ENCODE peak calls at places on chromosomes 4 and X, in five cellular contexts. One of them, this sample, is unnamed.
A peak's percentile ranks its signal among the peaks of the same experiment; 100 is the strongest.

GRCh38 chr4:104763554-104764210 is 269.0 kb upstream of the CXXC4 start:
- DNase-seq in C1 segment of cervical spinal cord: no peak
- DNase-seq in ACHN: no peak
- DNase-seq in GM10248: no peak
- DNase-seq in NCI-H446: peak; percentile 25
- DNase-seq in this sample: no peak

GRCh38 chrX:1591102-1591862 is at the start of gene AKAP17A:
- DNase-seq in GM10248: peak; percentile 96
- DNase-seq in C1 segment of cervical spinal cord: peak; percentile 95
- DNase-seq in NCI-H446: peak; percentile 80
- DNase-seq in ACHN: peak; percentile 79
- DNase-seq in this sample: peak; percentile 96

GRCh38 chr4:156779774-156780173 is 191.8 kb downstream of the PDGFC start:
- DNase-seq in NCI-H446: no peak
- DNase-seq in C1 segment of cervical spinal cord: no peak
- DNase-seq in ACHN: peak; percentile 53
- DNase-seq in GM10248: no peak
- DNase-seq in this sample: peak; percentile 87

GRCh38 chr4:17316566-17316965 is 195.3 kb downstream of the QDPR start:
- DNase-seq in NCI-H446: no peak
- DNase-seq in GM10248: no peak
- DNase-seq in C1 segment of cervical spinal cord: no peak
- DNase-seq in ACHN: no peak
- DNase-seq in this sample: no peak

GRCh38 chr4:125979868-125980412 is 665.2 kb downstream of the FAT4 start:
- DNase-seq in GM10248: no peak
- DNase-seq in ACHN: no peak
- DNase-seq in C1 segment of cervical spinal cord: no peak
- DNase-seq in NCI-H446: no peak
- DNase-seq in this sample: no peak

GRCh38 chrX:129006491-129006890 is 516.8 kb downstream of the SMARCA1 start:
- DNase-seq in GM10248: no peak
- DNase-seq in ACHN: no peak
- DNase-seq in C1 segment of cervical spinal cord: no peak
- DNase-seq in NCI-H446: no peak
- DNase-seq in this sample: no peak

GRCh38 chr4:186904104-186904503 is 180.4 kb upstream of the FAT1 start:
- DNase-seq in NCI-H446: no peak
- DNase-seq in ACHN: no peak
- DNase-seq in C1 segment of cervical spinal cord: no peak
- DNase-seq in GM10248: no peak
- DNase-seq in this sample: no peak

GRCh38 chr4:153676491-153676890 is 7.6 kb upstream of the TLR2 start:
- DNase-seq in ACHN: no peak
- DNase-seq in NCI-H446: no peak
- DNase-seq in C1 segment of cervical spinal cord: no peak
- DNase-seq in GM10248: no peak
- DNase-seq in this sample: peak; percentile 56

GRCh38 chr4:52657630-52658501 is 1.2 kb downstream of the USP46 start:
- DNase-seq in GM10248: no peak
- DNase-seq in ACHN: no peak
- DNase-seq in C1 segment of cervical spinal cord: peak; percentile 32
- DNase-seq in NCI-H446: no peak
- DNase-seq in this sample: no peak

GRCh38 chrX:151537572-151537971 is 25.9 kb upstream of the PASD1 start:
- DNase-seq in GM10248: no peak
- DNase-seq in NCI-H446: no peak
- DNase-seq in C1 segment of cervical spinal cord: no peak
- DNase-seq in ACHN: no peak
- DNase-seq in this sample: no peak

GRCh38 chrX:120115438-120115963 is at the start of gene RHOXF1:
- DNase-seq in ACHN: no peak
- DNase-seq in GM10248: no peak
- DNase-seq in C1 segment of cervical spinal cord: no peak
- DNase-seq in NCI-H446: no peak
- DNase-seq in this sample: no peak

GRCh38 chr4:159269956-159270355 is 167.1 kb downstream of the RAPGEF2 start:
- DNase-seq in GM10248: no peak
- DNase-seq in C1 segment of cervical spinal cord: no peak
- DNase-seq in ACHN: no peak
- DNase-seq in NCI-H446: no peak
- DNase-seq in this sample: no peak

GRCh38 chrX:45849261-45849660 is 648.6 kb upstream of the DIPK2B start:
- DNase-seq in GM10248: peak; percentile 25
- DNase-seq in ACHN: peak; percentile 74
- DNase-seq in NCI-H446: no peak
- DNase-seq in C1 segment of cervical spinal cord: no peak
- DNase-seq in this sample: peak; percentile 80

GRCh38 chrX:44946771-44947170 is 73.8 kb downstream of the KDM6A start:
- DNase-seq in ACHN: no peak
- DNase-seq in GM10248: no peak
- DNase-seq in NCI-H446: no peak
- DNase-seq in C1 segment of cervical spinal cord: no peak
- DNase-seq in this sample: peak; percentile 40

GRCh38 chr4:76987153-76987562 is 37.6 kb downstream of the SEPTIN11 start:
- DNase-seq in ACHN: no peak
- DNase-seq in NCI-H446: no peak
- DNase-seq in GM10248: no peak
- DNase-seq in C1 segment of cervical spinal cord: no peak
- DNase-seq in this sample: peak; percentile 45

GRCh38 chr4:1809754-1810502 is 16.8 kb downstream of the FGFR3 start:
- DNase-seq in ACHN: peak; percentile 57
- DNase-seq in C1 segment of cervical spinal cord: peak; percentile 70
- DNase-seq in GM10248: peak; percentile 89
- DNase-seq in NCI-H446: no peak
- DNase-seq in this sample: peak; percentile 83

GRCh38 chr4:87491436-87491835 is 37.7 kb downstream of the SPARCL1 start:
- DNase-seq in NCI-H446: no peak
- DNase-seq in C1 segment of cervical spinal cord: no peak
- DNase-seq in GM10248: no peak
- DNase-seq in ACHN: no peak
- DNase-seq in this sample: no peak

GRCh38 chrX:140701480-140701879 is 8.1 kb upstream of the LINC00632 start:
- DNase-seq in C1 segment of cervical spinal cord: no peak
- DNase-seq in NCI-H446: no peak
- DNase-seq in GM10248: no peak
- DNase-seq in ACHN: peak; percentile 10
- DNase-seq in this sample: no peak

GRCh38 chr4:56512166-56512565 is 6.6 kb downstream of the ARL9 start:
- DNase-seq in NCI-H446: no peak
- DNase-seq in ACHN: no peak
- DNase-seq in GM10248: no peak
- DNase-seq in C1 segment of cervical spinal cord: no peak
- DNase-seq in this sample: no peak

GRCh38 chr4:157204634-157205244 is 15.8 kb upstream of the GRIA2 start:
- DNase-seq in GM10248: peak; percentile 38
- DNase-seq in NCI-H446: no peak
- DNase-seq in C1 segment of cervical spinal cord: no peak
- DNase-seq in ACHN: peak; percentile 3
- DNase-seq in this sample: peak; percentile 58

GRCh38 chr4:2257361-2258001 is 4.4 kb downstream of the MXD4 start:
- DNase-seq in GM10248: no peak
- DNase-seq in C1 segment of cervical spinal cord: no peak
- DNase-seq in ACHN: no peak
- DNase-seq in NCI-H446: no peak
- DNase-seq in this sample: no peak

GRCh38 chr4:66178901-66179300 is 508.6 kb upstream of the EPHA5 start:
- DNase-seq in C1 segment of cervical spinal cord: no peak
- DNase-seq in NCI-H446: no peak
- DNase-seq in GM10248: no peak
- DNase-seq in ACHN: no peak
- DNase-seq in this sample: no peak